ENCODE peak calls at places on chromosomes 12 and 14, in eight cellular contexts. J, I, V, Q, A, M, P and S are unnamed samples.

GRCh38 chr14:62015945-62016344 is 253.7 kb downstream of the SNAPC1 start:
- DNase-seq in J (peak; percentile 29), I (peak; percentile 15), V (no peak), Q (no peak), A (no peak), M (no peak), P (no peak), S (no peak)

GRCh38 chr12:128052341-128052740 is 214.6 kb upstream of the TMEM132C start:
- DNase-seq in J (no peak), I (no peak), V (no peak), Q (no peak), A (no peak), M (no peak), P (no peak), S (no peak)

GRCh38 chr12:57477710-57478681 is 1.7 kb downstream of the ARHGAP9 start:
- DNase-seq in J (no peak), I (peak; percentile 59), V (no peak), Q (peak; percentile 64), A (no peak), M (peak; percentile 68), P (no peak), S (no peak)

GRCh38 chr12:121872546-121873223 is 14.0 kb upstream of the HPD start:
- DNase-seq in J (peak; percentile 98), I (peak; percentile 99), V (no peak), Q (no peak), A (peak; percentile 64), M (no peak), P (no peak), S (no peak)

GRCh38 chr12:12439636-12440035 is 82.8 kb downstream of the BORCS5 start:
- DNase-seq in J (no peak), I (peak; percentile 95), V (no peak), Q (no peak), A (peak; percentile 39), M (peak; percentile 46), P (no peak), S (no peak)

GRCh38 chr12:61781021-61781581 is 479.1 kb upstream of the USP15 start:
- DNase-seq in J (no peak), I (no peak), V (no peak), Q (no peak), A (no peak), M (no peak), P (no peak), S (no peak)

GRCh38 chr12:64088431-64089349 is 133.4 kb downstream of the KICS2 start:
- DNase-seq in J (peak; percentile 95), I (peak; percentile 97), V (peak; percentile 80), Q (no peak), A (peak; percentile 65), M (no peak), P (no peak), S (no peak)

GRCh38 chr14:105076805-105077648 is 11.8 kb upstream of the GPR132 start:
- DNase-seq in J (no peak), I (no peak), V (peak; percentile 61), Q (no peak), A (no peak), M (peak; percentile 23), P (no peak), S (no peak)

GRCh38 chr12:116448165-116448756 is 110.9 kb upstream of the MAP1LC3B2 start:
- DNase-seq in J (no peak), I (no peak), V (no peak), Q (no peak), A (no peak), M (no peak), P (no peak), S (no peak)

GRCh38 chr12:5078423-5078822 is 34.7 kb downstream of the KCNA5 start:
- DNase-seq in J (no peak), I (no peak), V (no peak), Q (no peak), A (no peak), M (no peak), P (no peak), S (no peak)

GRCh38 chr12:62158013-62158412 is 102.2 kb upstream of the USP15 start:
- DNase-seq in J (no peak), I (no peak), V (no peak), Q (no peak), A (no peak), M (no peak), P (no peak), S (no peak)

GRCh38 chr12:122886851-122887816 is 8.8 kb downstream of the VPS37B start:
- DNase-seq in J (no peak), I (peak; percentile 80), V (no peak), Q (no peak), A (no peak), M (peak; percentile 55), P (no peak), S (no peak)

GRCh38 chr12:8680533-8680932 is 17.3 kb upstream of the RIMKLB start:
- DNase-seq in J (no peak), I (no peak), V (no peak), Q (no peak), A (no peak), M (no peak), P (no peak), S (no peak)

GRCh38 chr14:29927596-29928341 is at the start of gene PRKD1:
- DNase-seq in J (peak; percentile 59), I (peak; percentile 63), V (peak; percentile 68), Q (no peak), A (peak; percentile 54), M (no peak), P (no peak), S (peak; percentile 69)

GRCh38 chr14:61940669-61941420 is 178.6 kb downstream of the SNAPC1 start:
- DNase-seq in J (no peak), I (no peak), V (no peak), Q (no peak), A (no peak), M (no peak), P (no peak), S (no peak)

GRCh38 chr12:50112456-50113218 is 601 bp downstream of the COX14 start:
- DNase-seq in J (peak; percentile 26), I (peak; percentile 45), V (no peak), Q (no peak), A (no peak), M (peak; percentile 29), P (no peak), S (no peak)

GRCh38 chr14:73829526-73830431 is 21.9 kb upstream of the PTGR2 start:
- DNase-seq in J (peak; percentile 33), I (peak; percentile 90), V (no peak), Q (no peak), A (no peak), M (peak; percentile 34), P (no peak), S (no peak)

GRCh38 chr14:68784995-68785816 is 7.7 kb downstream of the ZFP36L1 start:
- DNase-seq in J (peak; percentile 88), I (peak; percentile 94), V (peak; percentile 62), Q (no peak), A (peak; percentile 45), M (no peak), P (no peak), S (no peak)

GRCh38 chr12:111462134-111462821 is 56.6 kb downstream of the SH2B3 start:
- DNase-seq in J (peak; percentile 73), I (peak; percentile 77), V (no peak), Q (no peak), A (no peak), M (no peak), P (no peak), S (no peak)

GRCh38 chr14:100502622-100503220 is 84.5 kb downstream of the BEGAIN start:
- DNase-seq in J (no peak), I (no peak), V (no peak), Q (no peak), A (no peak), M (no peak), P (no peak), S (no peak)

GRCh38 chr14:36241183-36241582 is 64.7 kb upstream of the PTCSC3 start:
- DNase-seq in J (no peak), I (peak; percentile 7), V (no peak), Q (no peak), A (no peak), M (no peak), P (no peak), S (no peak)

GRCh38 chr12:24705741-24706358 is 243.1 kb downstream of the BCAT1 start:
- DNase-seq in J (no peak), I (no peak), V (no peak), Q (no peak), A (no peak), M (no peak), P (no peak), S (no peak)

GRCh38 chr14:93319958-93320357 is 12.9 kb downstream of the BTBD7 start:
- DNase-seq in J (no peak), I (no peak), V (no peak), Q (no peak), A (no peak), M (no peak), P (no peak), S (no peak)

GRCh38 chr12:5376591-5377207 is 55.2 kb upstream of the NTF3 start:
- DNase-seq in J (no peak), I (no peak), V (no peak), Q (no peak), A (no peak), M (no peak), P (no peak), S (no peak)

GRCh38 chr12:46364777-46365580 is 7.6 kb downstream of the SLC38A2 start:
- DNase-seq in J (peak; percentile 64), I (peak; percentile 86), V (no peak), Q (no peak), A (peak; percentile 72), M (no peak), P (no peak), S (no peak)

GRCh38 chr14:104892517-104893434 is 27.7 kb downstream of the CEP170B start:
- DNase-seq in J (no peak), I (no peak), V (no peak), Q (no peak), A (peak; percentile 11), M (no peak), P (no peak), S (no peak)

GRCh38 chr12:104219361-104219892 is 3.8 kb downstream of the TXNRD1 start:
- DNase-seq in J (peak; percentile 89), I (peak; percentile 97), V (no peak), Q (no peak), A (peak; percentile 60), M (no peak), P (no peak), S (no peak)